ENCODE peak calls at places on chromosomes 2 and 18, in seven cellular contexts. W is activated CD4-positive, alpha-beta T cell treated with anti-CD3 and anti-CD28 coated beads, Interleukin-2, amount 50 U/mL, for 1 hour; M is cardiac fibroblast; S is mesendoderm; R is adipocyte; Z is NCI-H748 treated with DMSO at 0.1 percent for 48 hours; U is kidney. D is an unnamed sample.

GRCh38 chr18:63141777-63142176 is 177.8 kb downstream of the BCL2 start:
- DNase-seq in S (no peak), U (no peak), W (no peak), M (no peak), R (no peak), Z (no peak), D (no peak)

GRCh38 chr18:53909668-53910067 is 314.8 kb downstream of the MBD2 start:
- DNase-seq in U (no peak), M (peak), W (no peak), R (peak), Z (no peak), S (peak), D (no peak)

GRCh38 chr2:181678033-181678586 is 2.2 kb downstream of the NEUROD1 start:
- DNase-seq in W (peak), M (peak), Z (no peak), R (peak), S (peak), U (peak), D (no peak)

GRCh38 chr2:29066271-29066860 is 8.0 kb downstream of the PCARE start:
- DNase-seq in W (no peak), R (peak), Z (no peak), M (peak), U (no peak), S (no peak), D (peak)

GRCh38 chr2:120850551-120850950 is 114.9 kb downstream of the GLI2 start:
- DNase-seq in U (no peak), W (no peak), S (no peak), R (no peak), M (no peak), Z (no peak), D (no peak)

GRCh38 chr18:48216639-48217280 is 192.4 kb downstream of the ZBTB7C start:
- DNase-seq in W (no peak), R (no peak), S (no peak), U (no peak), Z (peak), M (peak), D (no peak)

GRCh38 chr2:68425503-68425902 is 41.6 kb downstream of the FBXO48 start:
- DNase-seq in R (no peak), M (no peak), Z (no peak), W (no peak), U (no peak), S (no peak), D (no peak)

GRCh38 chr2:80086831-80087230 is 217.7 kb downstream of the LRRTM1 start:
- DNase-seq in U (no peak), W (no peak), R (peak), S (peak), M (peak), Z (no peak), D (no peak)

GRCh38 chr2:156340818-156341481 is 8.4 kb upstream of the NR4A2 start:
- DNase-seq in U (no peak), W (no peak), Z (peak), M (no peak), R (peak), S (peak), D (no peak)

GRCh38 chr2:54763636-54764291 is 40.3 kb downstream of the EML6 start:
- DNase-seq in R (no peak), W (no peak), Z (no peak), U (no peak), S (peak), M (no peak), D (no peak)

GRCh38 chr2:108370080-108370479 is 7.7 kb upstream of the SULT1C4 start:
- DNase-seq in R (peak), M (peak), Z (no peak), W (no peak), U (no peak), S (no peak), D (no peak)

GRCh38 chr2:201182650-201183372 is at the start of gene CASP10:
- DNase-seq in R (peak), W (no peak), U (no peak), Z (no peak), M (peak), S (peak), D (no peak)

GRCh38 chr18:62182220-62182619 is 4.6 kb downstream of the PIGN start:
- DNase-seq in W (no peak), S (no peak), U (no peak), M (no peak), R (no peak), Z (no peak), D (no peak)

GRCh38 chr2:58834404-58834803 is 593.3 kb upstream of the FANCL start:
- DNase-seq in U (no peak), W (no peak), R (peak), S (peak), Z (no peak), M (peak), D (no peak)

GRCh38 chr2:8515864-8516533 is 165.9 kb upstream of the ID2 start:
- DNase-seq in Z (peak), M (no peak), S (no peak), U (no peak), R (no peak), W (no peak), D (no peak)

GRCh38 chr2:1052671-1053270 is 102.1 kb downstream of the SNTG2 start:
- DNase-seq in S (peak), M (peak), R (peak), W (no peak), Z (no peak), U (no peak), D (no peak)

GRCh38 chr2:193518061-193518817 is 1323.5 kb upstream of the TMEFF2 start:
- DNase-seq in R (peak), Z (no peak), W (no peak), S (no peak), U (no peak), M (peak), D (no peak)

GRCh38 chr18:79352432-79352831 is 43.3 kb upstream of the NFATC1 start:
- DNase-seq in Z (no peak), U (no peak), M (no peak), S (no peak), W (no peak), R (no peak), D (no peak)

GRCh38 chr2:53859354-53860159 is at the start of gene GPR75:
- DNase-seq in U (peak), W (no peak), S (peak), Z (no peak), M (peak), R (peak), D (no peak)

GRCh38 chr2:28981016-28981441 is at the start of gene TOGARAM2:
- DNase-seq in R (no peak), Z (no peak), U (no peak), S (no peak), M (no peak), W (no peak), D (no peak)

GRCh38 chr2:62270728-62271127 is 74.8 kb downstream of the B3GNT2 start:
- DNase-seq in W (no peak), S (no peak), U (peak), Z (no peak), M (peak), R (peak), D (no peak)

GRCh38 chr18:59467497-59467896 is 108.4 kb upstream of the LMAN1 start:
- DNase-seq in U (no peak), R (no peak), Z (no peak), M (no peak), S (no peak), W (no peak), D (no peak)

GRCh38 chr2:44598731-44599529 is 237.2 kb downstream of the CAMKMT start:
- DNase-seq in M (no peak), S (no peak), U (no peak), R (peak), W (no peak), Z (no peak), D (no peak)

GRCh38 chr18:14014456-14014855 is 99.1 kb upstream of the MC2R start:
- DNase-seq in W (no peak), R (no peak), Z (no peak), U (no peak), S (no peak), M (no peak), D (no peak)

GRCh38 chr18:7755753-7756475 is 188.8 kb downstream of the PTPRM start:
- DNase-seq in Z (peak), M (peak), R (peak), S (no peak), W (no peak), U (no peak), D (no peak)